ENCODE peak calls at places on chromosomes 5 and 9, in nine cellular contexts. One of them, this sample, is unnamed.

GRCh38 chr9:137195525-137196220 is 4.9 kb downstream of the TPRN start:
- DNase-seq in cardiac fibroblast: no peak
- DNase-seq in mucosa of descending colon: peak
- DNase-seq in endodermal cell: no peak
- DNase-seq in endothelial cell: no peak
- DNase-seq in fibroblast of lung: no peak
- DNase-seq in adrenal gland: no peak
- DNase-seq in OCI-LY7: no peak
- DNase-seq in WTC11: no peak
- DNase-seq in this sample: no peak

GRCh38 chr9:35367451-35367850 is 122.5 kb upstream of the RUSC2 start:
- DNase-seq in cardiac fibroblast: peak
- DNase-seq in mucosa of descending colon: no peak
- DNase-seq in endodermal cell: no peak
- DNase-seq in endothelial cell: no peak
- DNase-seq in fibroblast of lung: peak
- DNase-seq in adrenal gland: no peak
- DNase-seq in OCI-LY7: no peak
- DNase-seq in WTC11: no peak
- DNase-seq in this sample: peak

GRCh38 chr5:137566118-137566541 is 67.0 kb upstream of the SPOCK1 start:
- DNase-seq in cardiac fibroblast: peak
- DNase-seq in mucosa of descending colon: no peak
- DNase-seq in endodermal cell: no peak
- DNase-seq in endothelial cell: no peak
- DNase-seq in fibroblast of lung: no peak
- DNase-seq in adrenal gland: no peak
- DNase-seq in OCI-LY7: no peak
- DNase-seq in WTC11: no peak
- DNase-seq in this sample: no peak

GRCh38 chr5:180098991-180099732 is 27.6 kb upstream of the RNF130 start:
- DNase-seq in cardiac fibroblast: no peak
- DNase-seq in mucosa of descending colon: no peak
- DNase-seq in endodermal cell: no peak
- DNase-seq in endothelial cell: no peak
- DNase-seq in fibroblast of lung: no peak
- DNase-seq in adrenal gland: no peak
- DNase-seq in OCI-LY7: no peak
- DNase-seq in WTC11: no peak
- DNase-seq in this sample: no peak

GRCh38 chr9:31347082-31347617 is 1037.3 kb upstream of the ACO1 start:
- DNase-seq in cardiac fibroblast: peak
- DNase-seq in mucosa of descending colon: no peak
- DNase-seq in endodermal cell: no peak
- DNase-seq in endothelial cell: peak
- DNase-seq in fibroblast of lung: peak
- DNase-seq in adrenal gland: no peak
- DNase-seq in OCI-LY7: peak
- DNase-seq in WTC11: no peak
- DNase-seq in this sample: peak

GRCh38 chr9:2159521-2160417 is 144.6 kb downstream of the SMARCA2 start:
- DNase-seq in cardiac fibroblast: peak
- DNase-seq in mucosa of descending colon: no peak
- DNase-seq in endodermal cell: peak
- DNase-seq in endothelial cell: no peak
- DNase-seq in fibroblast of lung: peak
- DNase-seq in adrenal gland: no peak
- DNase-seq in OCI-LY7: peak
- DNase-seq in WTC11: no peak
- DNase-seq in this sample: peak

GRCh38 chr9:6212722-6213375 is 2.8 kb upstream of the IL33 start:
- DNase-seq in cardiac fibroblast: no peak
- DNase-seq in mucosa of descending colon: no peak
- DNase-seq in endodermal cell: no peak
- DNase-seq in endothelial cell: no peak
- DNase-seq in fibroblast of lung: no peak
- DNase-seq in adrenal gland: no peak
- DNase-seq in OCI-LY7: no peak
- DNase-seq in WTC11: no peak
- DNase-seq in this sample: peak

GRCh38 chr5:127563133-127563532 is 45.7 kb downstream of the PRRC1 start:
- DNase-seq in cardiac fibroblast: peak
- DNase-seq in mucosa of descending colon: no peak
- DNase-seq in endodermal cell: no peak
- DNase-seq in endothelial cell: no peak
- DNase-seq in fibroblast of lung: peak
- DNase-seq in adrenal gland: no peak
- DNase-seq in OCI-LY7: no peak
- DNase-seq in WTC11: no peak
- DNase-seq in this sample: no peak

GRCh38 chr9:137167752-137168574 is 1.9 kb downstream of the LRRC26 start:
- DNase-seq in cardiac fibroblast: peak
- DNase-seq in mucosa of descending colon: peak
- DNase-seq in endodermal cell: peak
- DNase-seq in endothelial cell: no peak
- DNase-seq in fibroblast of lung: peak
- DNase-seq in adrenal gland: no peak
- DNase-seq in OCI-LY7: no peak
- DNase-seq in WTC11: peak
- DNase-seq in this sample: no peak

GRCh38 chr5:149200355-149200754 is 59.1 kb downstream of the ABLIM3 start:
- DNase-seq in cardiac fibroblast: peak
- DNase-seq in mucosa of descending colon: no peak
- DNase-seq in endodermal cell: no peak
- DNase-seq in endothelial cell: no peak
- DNase-seq in fibroblast of lung: peak
- DNase-seq in adrenal gland: no peak
- DNase-seq in OCI-LY7: no peak
- DNase-seq in WTC11: no peak
- DNase-seq in this sample: no peak

GRCh38 chr9:115972362-115972761 is 181.2 kb upstream of the PAPPA start:
- DNase-seq in cardiac fibroblast: no peak
- DNase-seq in mucosa of descending colon: no peak
- DNase-seq in endodermal cell: no peak
- DNase-seq in endothelial cell: no peak
- DNase-seq in fibroblast of lung: no peak
- DNase-seq in adrenal gland: no peak
- DNase-seq in OCI-LY7: no peak
- DNase-seq in WTC11: no peak
- DNase-seq in this sample: peak

DNA sequence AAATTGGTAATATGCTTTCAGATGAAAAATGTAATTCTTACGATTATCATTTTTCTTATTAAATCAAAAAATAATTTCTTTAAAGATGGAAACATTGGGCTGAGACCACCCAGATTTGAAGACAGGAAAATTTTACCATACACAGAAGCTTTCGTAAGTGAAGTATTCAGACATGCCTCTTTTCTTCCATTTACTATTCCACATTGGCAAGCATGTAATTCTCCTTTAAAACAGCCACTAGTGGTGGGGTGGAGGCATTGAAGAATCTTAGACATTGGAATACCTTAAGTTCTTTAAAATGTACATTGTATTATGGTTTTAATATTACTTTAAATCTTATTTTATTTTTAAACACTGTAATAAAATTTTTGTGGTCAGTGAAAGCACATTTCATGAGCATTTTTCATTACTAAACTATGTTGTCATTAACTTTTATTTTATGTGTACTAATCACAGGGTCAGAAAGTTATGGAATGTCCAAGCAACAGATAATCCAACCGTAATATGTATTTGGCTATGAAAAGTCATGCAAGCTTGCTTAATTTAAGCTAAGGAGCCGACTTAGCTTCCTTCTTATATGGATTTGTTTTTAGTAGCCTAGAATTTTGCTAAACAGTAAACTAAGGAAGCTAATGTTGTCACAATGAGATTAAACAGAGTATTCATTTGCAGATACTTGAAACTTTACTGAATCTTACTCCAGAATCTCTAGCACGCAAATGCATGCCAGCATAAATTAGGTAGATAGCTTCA is 97.4 kb upstream of the ALDH1A1 start:
- DNase-seq in cardiac fibroblast: peak
- DNase-seq in mucosa of descending colon: no peak
- DNase-seq in endodermal cell: no peak
- DNase-seq in endothelial cell: no peak
- DNase-seq in fibroblast of lung: peak
- DNase-seq in adrenal gland: no peak
- DNase-seq in OCI-LY7: no peak
- DNase-seq in WTC11: no peak
- DNase-seq in this sample: no peak
- TF ChIP-seq CTCF in cardiac fibroblast: no peak
- TF ChIP-seq CTCF in mucosa of descending colon: no peak
- TF ChIP-seq CTCF in endodermal cell: peak
- TF ChIP-seq CTCF in endothelial cell: peak
- TF ChIP-seq CTCF in fibroblast of lung: peak
- TF ChIP-seq CTCF in adrenal gland: no peak
- TF ChIP-seq CTCF in OCI-LY7: no peak
- TF ChIP-seq CTCF in WTC11: no peak
- TF ChIP-seq CTCF in this sample: no peak

GRCh38 chr5:66169534-66169933 is 25.4 kb downstream of the SREK1 start:
- DNase-seq in cardiac fibroblast: no peak
- DNase-seq in mucosa of descending colon: no peak
- DNase-seq in endodermal cell: no peak
- DNase-seq in endothelial cell: no peak
- DNase-seq in fibroblast of lung: no peak
- DNase-seq in adrenal gland: no peak
- DNase-seq in OCI-LY7: peak
- DNase-seq in WTC11: no peak
- DNase-seq in this sample: no peak

GRCh38 chr5:66170196-66170919 is 26.3 kb downstream of the SREK1 start:
- DNase-seq in cardiac fibroblast: no peak
- DNase-seq in mucosa of descending colon: no peak
- DNase-seq in endodermal cell: no peak
- DNase-seq in endothelial cell: no peak
- DNase-seq in fibroblast of lung: no peak
- DNase-seq in adrenal gland: no peak
- DNase-seq in OCI-LY7: no peak
- DNase-seq in WTC11: no peak
- DNase-seq in this sample: peak

GRCh38 chr5:66171349-66172344 is 27.5 kb downstream of the SREK1 start:
- DNase-seq in cardiac fibroblast: peak
- DNase-seq in mucosa of descending colon: no peak
- DNase-seq in endodermal cell: no peak
- DNase-seq in endothelial cell: peak
- DNase-seq in fibroblast of lung: peak
- DNase-seq in adrenal gland: no peak
- DNase-seq in OCI-LY7: peak
- DNase-seq in WTC11: no peak
- DNase-seq in this sample: peak

GRCh38 chr5:66178799-66179198 is 34.7 kb downstream of the SREK1 start:
- DNase-seq in cardiac fibroblast: no peak
- DNase-seq in mucosa of descending colon: no peak
- DNase-seq in endodermal cell: no peak
- DNase-seq in endothelial cell: no peak
- DNase-seq in fibroblast of lung: no peak
- DNase-seq in adrenal gland: no peak
- DNase-seq in OCI-LY7: no peak
- DNase-seq in WTC11: no peak
- DNase-seq in this sample: no peak

GRCh38 chr5:66174338-66174737 is 30.2 kb downstream of the SREK1 start:
- DNase-seq in cardiac fibroblast: peak
- DNase-seq in mucosa of descending colon: no peak
- DNase-seq in endodermal cell: no peak
- DNase-seq in endothelial cell: no peak
- DNase-seq in fibroblast of lung: peak
- DNase-seq in adrenal gland: no peak
- DNase-seq in OCI-LY7: peak
- DNase-seq in WTC11: no peak
- DNase-seq in this sample: peak
- TF ChIP-seq CTCF in cardiac fibroblast: peak
- TF ChIP-seq CTCF in mucosa of descending colon: no peak
- TF ChIP-seq CTCF in endodermal cell: peak
- TF ChIP-seq CTCF in endothelial cell: no peak
- TF ChIP-seq CTCF in fibroblast of lung: peak
- TF ChIP-seq CTCF in adrenal gland: peak
- TF ChIP-seq CTCF in OCI-LY7: peak
- TF ChIP-seq CTCF in WTC11: no peak
- TF ChIP-seq CTCF in this sample: peak

GRCh38 chr5:129177451-129177850 is 82.9 kb downstream of the ISOC1 start:
- DNase-seq in cardiac fibroblast: no peak
- DNase-seq in mucosa of descending colon: no peak
- DNase-seq in endodermal cell: peak
- DNase-seq in endothelial cell: no peak
- DNase-seq in fibroblast of lung: no peak
- DNase-seq in adrenal gland: no peak
- DNase-seq in OCI-LY7: no peak
- DNase-seq in WTC11: no peak
- DNase-seq in this sample: peak

GRCh38 chr5:129171194-129171944 is 76.8 kb downstream of the ISOC1 start:
- DNase-seq in cardiac fibroblast: no peak
- DNase-seq in mucosa of descending colon: no peak
- DNase-seq in endodermal cell: no peak
- DNase-seq in endothelial cell: no peak
- DNase-seq in fibroblast of lung: no peak
- DNase-seq in adrenal gland: no peak
- DNase-seq in OCI-LY7: no peak
- DNase-seq in WTC11: no peak
- DNase-seq in this sample: no peak

GRCh38 chr5:129174447-129174846 is 79.9 kb downstream of the ISOC1 start:
- DNase-seq in cardiac fibroblast: peak
- DNase-seq in mucosa of descending colon: no peak
- DNase-seq in endodermal cell: no peak
- DNase-seq in endothelial cell: no peak
- DNase-seq in fibroblast of lung: no peak
- DNase-seq in adrenal gland: no peak
- DNase-seq in OCI-LY7: no peak
- DNase-seq in WTC11: no peak
- DNase-seq in this sample: no peak

GRCh38 chr5:129172561-129172960 is 78.0 kb downstream of the ISOC1 start:
- DNase-seq in cardiac fibroblast: peak
- DNase-seq in mucosa of descending colon: no peak
- DNase-seq in endodermal cell: no peak
- DNase-seq in endothelial cell: no peak
- DNase-seq in fibroblast of lung: peak
- DNase-seq in adrenal gland: no peak
- DNase-seq in OCI-LY7: no peak
- DNase-seq in WTC11: no peak
- DNase-seq in this sample: peak
- TF ChIP-seq CTCF in cardiac fibroblast: peak
- TF ChIP-seq CTCF in mucosa of descending colon: no peak
- TF ChIP-seq CTCF in endodermal cell: peak
- TF ChIP-seq CTCF in endothelial cell: peak
- TF ChIP-seq CTCF in fibroblast of lung: peak
- TF ChIP-seq CTCF in adrenal gland: peak
- TF ChIP-seq CTCF in OCI-LY7: peak
- TF ChIP-seq CTCF in WTC11: no peak
- TF ChIP-seq CTCF in this sample: no peak

DNA sequence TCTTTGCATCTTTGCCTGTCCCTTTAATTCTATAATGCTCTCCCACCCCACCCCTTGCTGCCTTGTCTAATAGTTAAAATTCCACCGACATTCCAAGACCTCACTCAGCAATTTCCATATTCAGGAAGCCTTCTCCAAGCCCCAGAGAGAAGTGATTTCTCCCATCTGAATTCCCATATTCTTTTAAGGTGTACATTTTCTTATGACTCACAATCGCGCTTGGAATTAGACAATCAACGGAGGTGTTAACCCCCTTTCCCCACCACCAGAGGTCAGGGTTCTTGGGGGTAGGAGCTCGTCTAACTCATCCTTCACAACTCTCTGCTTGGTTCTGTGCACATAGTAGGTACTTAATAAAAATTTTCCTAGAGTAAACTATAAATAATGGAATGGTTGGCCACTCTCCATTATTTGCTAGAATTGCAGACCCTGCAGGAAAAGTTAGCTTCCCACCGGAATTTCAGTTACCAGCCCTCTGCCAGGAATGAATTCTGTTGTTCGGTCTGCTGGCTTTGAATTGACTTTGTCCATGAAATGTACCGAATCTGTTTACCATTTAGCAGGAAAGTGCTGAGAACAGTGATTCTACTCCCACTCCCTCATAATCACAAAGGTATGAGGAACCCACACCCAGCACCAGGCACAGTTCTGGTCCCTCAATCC is 5.0 kb downstream of the KCNIP1 start:
- DNase-seq in cardiac fibroblast: no peak
- DNase-seq in mucosa of descending colon: no peak
- DNase-seq in endodermal cell: no peak
- DNase-seq in endothelial cell: no peak
- DNase-seq in fibroblast of lung: no peak
- DNase-seq in adrenal gland: no peak
- DNase-seq in OCI-LY7: no peak
- DNase-seq in WTC11: no peak
- DNase-seq in this sample: no peak
- TF ChIP-seq CTCF in cardiac fibroblast: no peak
- TF ChIP-seq CTCF in mucosa of descending colon: no peak
- TF ChIP-seq CTCF in endodermal cell: peak
- TF ChIP-seq CTCF in endothelial cell: no peak
- TF ChIP-seq CTCF in fibroblast of lung: no peak
- TF ChIP-seq CTCF in adrenal gland: no peak
- TF ChIP-seq CTCF in OCI-LY7: peak
- TF ChIP-seq CTCF in WTC11: peak
- TF ChIP-seq CTCF in this sample: no peak